ENCODE peak calls at places on chromosomes 1 and 21, in eight cellular contexts. I is activated T-helper 1 cell treated with anti-CD3 and anti-CD28 coated beads, Interleukin-12 subunit alpha, Interleukin-12 subunit beta, Interleukin-2, Interleukin-4 antibody, amounts not matched to agents 30 ng/mL and 10 ng/mL and 1 ng/mL, durations not matched to agents 14 hours and 24 hours and 36 hours; F is T-helper 9 cell; C is H54; G is T-helper 1 cell; M is D341Med; A is mucosa of descending colon; P is GM10248. B is an unnamed sample.

GRCh38 chr1:159275891-159276290 is 26.2 kb upstream of the FCER1A start:
- DNase-seq in I (no peak), F (no peak), C (no peak), G (no peak), M (no peak), A (no peak), P (no peak), B (no peak)

GRCh38 chr1:6028042-6028895 is 17.4 kb upstream of the KCNAB2 start:
- DNase-seq in I (peak; percentile 62), F (peak; percentile 50), C (no peak), G (peak; percentile 46), M (no peak), A (peak; percentile 46), P (peak; percentile 57), B (no peak)

GRCh38 chr21:35340273-35340672 is 291.2 kb upstream of the RUNX1 start:
- DNase-seq in I (no peak), F (no peak), C (no peak), G (no peak), M (no peak), A (peak; percentile 48), P (no peak), B (no peak)

GRCh38 chr1:196400478-196401453 is 207.5 kb downstream of the KCNT2 start:
- DNase-seq in I (no peak), F (no peak), C (peak; percentile 1), G (no peak), M (no peak), A (no peak), P (no peak), B (peak; percentile 66)

GRCh38 chr1:153355445-153356071 is 2.1 kb upstream of the S100A9 start:
- DNase-seq in I (peak; percentile 38), F (peak; percentile 14), C (peak; percentile 63), G (no peak), M (peak; percentile 77), A (peak; percentile 60), P (peak; percentile 61), B (peak; percentile 5)

GRCh38 chr1:84928979-84929378 is 36.0 kb upstream of the LPAR3 start:
- DNase-seq in I (no peak), F (no peak), C (no peak), G (no peak), M (no peak), A (no peak), P (no peak), B (no peak)

GRCh38 chr1:245603311-245603865 is 448.6 kb downstream of the KIF26B start:
- DNase-seq in I (no peak), F (no peak), C (no peak), G (no peak), M (no peak), A (no peak), P (no peak), B (no peak)

GRCh38 chr1:232222614-232223013 is 407.3 kb downstream of the SIPA1L2 start:
- DNase-seq in I (no peak), F (no peak), C (no peak), G (no peak), M (no peak), A (no peak), P (no peak), B (no peak)

GRCh38 chr1:208110296-208110695 is 133.9 kb downstream of the PLXNA2 start:
- DNase-seq in I (no peak), F (no peak), C (no peak), G (no peak), M (no peak), A (no peak), P (no peak), B (no peak)

GRCh38 chr1:16727190-16728111 is 12.9 kb upstream of the RNU1-4 start:
- DNase-seq in I (no peak), F (no peak), C (peak; percentile 60), G (peak; percentile 46), M (peak; percentile 43), A (peak; percentile 45), P (peak; percentile 64), B (peak; percentile 56)

GRCh38 chr1:67583462-67583950 is 101.5 kb upstream of the GADD45A start:
- DNase-seq in I (no peak), F (no peak), C (no peak), G (no peak), M (no peak), A (no peak), P (no peak), B (no peak)

GRCh38 chr1:168087696-168088095 is 49.0 kb downstream of the GPR161 start:
- DNase-seq in I (no peak), F (no peak), C (no peak), G (no peak), M (no peak), A (no peak), P (peak; percentile 8), B (no peak)

GRCh38 chr1:242426271-242426905 is 98.1 kb downstream of the PLD5 start:
- DNase-seq in I (no peak), F (no peak), C (no peak), G (no peak), M (no peak), A (no peak), P (no peak), B (no peak)

GRCh38 chr1:221987860-221988520 is 246.1 kb upstream of the DUSP10 start:
- DNase-seq in I (no peak), F (no peak), C (peak; percentile 12), G (no peak), M (no peak), A (no peak), P (no peak), B (peak; percentile 14)

GRCh38 chr1:31154632-31155215 is 85.0 kb downstream of the NKAIN1 start:
- DNase-seq in I (peak; percentile 54), F (peak; percentile 55), C (peak; percentile 75), G (peak; percentile 50), M (peak; percentile 96), A (peak; percentile 94), P (peak; percentile 94), B (no peak)

GRCh38 chr1:201355471-201355870 is 22.0 kb downstream of the TNNT2 start:
- DNase-seq in I (no peak), F (no peak), C (no peak), G (no peak), M (no peak), A (no peak), P (no peak), B (no peak)

GRCh38 chr1:97014426-97014825 is 292.8 kb downstream of the PTBP2 start:
- DNase-seq in I (no peak), F (no peak), C (no peak), G (no peak), M (no peak), A (no peak), P (no peak), B (no peak)

GRCh38 chr1:107477233-107477632 is 336.4 kb downstream of the NTNG1 start:
- DNase-seq in I (no peak), F (no peak), C (no peak), G (no peak), M (no peak), A (no peak), P (no peak), B (no peak)

GRCh38 chr1:67801903-67802302 is 31.4 kb downstream of the GNG12 start:
- DNase-seq in I (no peak), F (no peak), C (peak; percentile 19), G (no peak), M (no peak), A (no peak), P (no peak), B (no peak)

GRCh38 chr1:165831146-165831545 is 3.7 kb downstream of the UCK2 start:
- DNase-seq in I (no peak), F (no peak), C (no peak), G (no peak), M (no peak), A (no peak), P (no peak), B (no peak)

GRCh38 chr1:173474097-173474779 is 2.9 kb upstream of the PRDX6 start:
- DNase-seq in I (no peak), F (no peak), C (no peak), G (no peak), M (no peak), A (peak; percentile 38), P (no peak), B (no peak)

GRCh38 chr1:94727846-94728715 is 92.1 kb upstream of the SLC44A3 start:
- DNase-seq in I (no peak), F (no peak), C (peak; percentile 62), G (no peak), M (no peak), A (no peak), P (no peak), B (peak; percentile 83)

GRCh38 chr1:12519708-12520364 is 98.2 kb downstream of the DHRS3 start:
- DNase-seq in I (no peak), F (no peak), C (no peak), G (no peak), M (no peak), A (no peak), P (no peak), B (no peak)